ENCODE peak calls at places on chromosomes 11 and 22, in four cellular contexts. W, T, D and F are unnamed samples.

GRCh38 chr11:75279273-75279672 is 38.7 kb downstream of the TPBGL start:
- DNase-seq in W (no peak), T (peak; percentile 89), D (no peak), F (no peak)

GRCh38 chr11:119509277-119509841 is 86.4 kb upstream of the THY1 start:
- DNase-seq in T (no peak), W (no peak), D (no peak), F (no peak)

GRCh38 chr11:116310215-116310614 is 462.6 kb downstream of the BUD13 start:
- DNase-seq in W (no peak), T (no peak), D (no peak), F (no peak)

GRCh38 chr11:41289408-41289807 is 170.0 kb downstream of the LRRC4C start:
- DNase-seq in D (no peak), W (no peak), T (peak; percentile 54), F (no peak)

GRCh38 chr11:396511-396947 is 2.5 kb downstream of the PKP3 start:
- DNase-seq in D (peak; percentile 91), T (peak; percentile 47), W (no peak), F (no peak)

GRCh38 chr11:76598426-76598839 is 72.1 kb downstream of the LRRC32 start:
- DNase-seq in W (no peak), T (peak; percentile 74), D (no peak), F (no peak)

GRCh38 chr22:41780714-41781507 is 19.6 kb upstream of the CCDC134 start:
- DNase-seq in D (no peak), T (peak; percentile 28), W (peak; percentile 95), F (peak; percentile 71)

GRCh38 chr22:39185601-39186012 is 33.1 kb upstream of the CBX7 start:
- DNase-seq in T (no peak), D (no peak), W (peak; percentile 57), F (no peak)

GRCh38 chr22:39362271-39362670 is 12.5 kb downstream of the SYNGR1 start:
- DNase-seq in D (no peak), W (no peak), T (peak; percentile 67), F (no peak)

GRCh38 chr11:118621071-118621815 is 13.8 kb downstream of the PHLDB1 start:
- DNase-seq in D (peak; percentile 51), T (peak; percentile 94), W (peak; percentile 68), F (peak; percentile 81)

GRCh38 chr11:66317766-66318575 is 1.1 kb upstream of the CD248 start:
- DNase-seq in T (peak; percentile 80), W (no peak), D (no peak), F (peak; percentile 94)

GRCh38 chr11:6420677-6421076 is 1.8 kb upstream of the APBB1 start:
- DNase-seq in W (no peak), D (no peak), T (no peak), F (no peak)

GRCh38 chr11:9858218-9858617 is 194.3 kb downstream of the SWAP70 start:
- DNase-seq in T (peak; percentile 35), D (no peak), W (no peak), F (no peak)